ENCODE peak calls at places on chromosomes 16 and 17, in six cellular contexts. H, U, B, N, G and T are unnamed samples.

GRCh38 chr16:85461814-85462404 is 151.2 kb upstream of the GSE1 start:
- DNase-seq in B (no peak), N (no peak), H (no peak), G (no peak), U (no peak), T (peak)

GRCh38 chr17:82799591-82799990 is 40.2 kb downstream of the ZNF750 start:
- DNase-seq in U (no peak), N (peak), B (no peak), G (no peak), H (no peak), T (no peak)

GRCh38 chr16:60203525-60204124 is 1469.5 kb upstream of the GOT2 start:
- DNase-seq in B (no peak), U (no peak), H (no peak), N (no peak), G (no peak), T (no peak)

GRCh38 chr16:11621539-11621919 is 34.8 kb upstream of the LITAF start:
- DNase-seq in H (no peak), N (no peak), B (no peak), G (no peak), U (no peak), T (no peak)

GRCh38 chr17:30573603-30574175 is 96.5 kb downstream of the GOSR1 start:
- DNase-seq in N (no peak), U (no peak), B (no peak), H (no peak), G (no peak), T (no peak)

GRCh38 chr16:64144612-64145011 is 977.3 kb downstream of the CDH11 start:
- DNase-seq in B (no peak), U (no peak), N (no peak), G (no peak), H (no peak), T (no peak)

GRCh38 chr16:88453621-88454314 is 688 bp downstream of the ZFPM1 start:
- DNase-seq in H (no peak), G (no peak), B (peak), U (no peak), N (no peak), T (no peak)

GRCh38 chr17:44820631-44821196 is 9.4 kb downstream of the GJC1 start:
- DNase-seq in G (peak), N (no peak), U (no peak), H (peak), B (peak), T (no peak)

GRCh38 chr16:67161595-67162058 is 1.9 kb downstream of the FBXL8 start:
- DNase-seq in H (peak), G (no peak), U (no peak), N (peak), B (no peak), T (no peak)

GRCh38 chr16:67156146-67156844 is 3.4 kb downstream of the TRADD start:
- DNase-seq in G (no peak), U (no peak), N (no peak), B (no peak), H (no peak), T (no peak)

GRCh38 chr16:67157106-67157748 is 2.5 kb downstream of the TRADD start:
- DNase-seq in H (no peak), G (no peak), U (no peak), N (no peak), B (no peak), T (no peak)

GRCh38 chr16:67157892-67158635 is 1.6 kb downstream of the TRADD start:
- DNase-seq in H (no peak), U (no peak), N (no peak), G (no peak), B (no peak), T (no peak)

DNA sequence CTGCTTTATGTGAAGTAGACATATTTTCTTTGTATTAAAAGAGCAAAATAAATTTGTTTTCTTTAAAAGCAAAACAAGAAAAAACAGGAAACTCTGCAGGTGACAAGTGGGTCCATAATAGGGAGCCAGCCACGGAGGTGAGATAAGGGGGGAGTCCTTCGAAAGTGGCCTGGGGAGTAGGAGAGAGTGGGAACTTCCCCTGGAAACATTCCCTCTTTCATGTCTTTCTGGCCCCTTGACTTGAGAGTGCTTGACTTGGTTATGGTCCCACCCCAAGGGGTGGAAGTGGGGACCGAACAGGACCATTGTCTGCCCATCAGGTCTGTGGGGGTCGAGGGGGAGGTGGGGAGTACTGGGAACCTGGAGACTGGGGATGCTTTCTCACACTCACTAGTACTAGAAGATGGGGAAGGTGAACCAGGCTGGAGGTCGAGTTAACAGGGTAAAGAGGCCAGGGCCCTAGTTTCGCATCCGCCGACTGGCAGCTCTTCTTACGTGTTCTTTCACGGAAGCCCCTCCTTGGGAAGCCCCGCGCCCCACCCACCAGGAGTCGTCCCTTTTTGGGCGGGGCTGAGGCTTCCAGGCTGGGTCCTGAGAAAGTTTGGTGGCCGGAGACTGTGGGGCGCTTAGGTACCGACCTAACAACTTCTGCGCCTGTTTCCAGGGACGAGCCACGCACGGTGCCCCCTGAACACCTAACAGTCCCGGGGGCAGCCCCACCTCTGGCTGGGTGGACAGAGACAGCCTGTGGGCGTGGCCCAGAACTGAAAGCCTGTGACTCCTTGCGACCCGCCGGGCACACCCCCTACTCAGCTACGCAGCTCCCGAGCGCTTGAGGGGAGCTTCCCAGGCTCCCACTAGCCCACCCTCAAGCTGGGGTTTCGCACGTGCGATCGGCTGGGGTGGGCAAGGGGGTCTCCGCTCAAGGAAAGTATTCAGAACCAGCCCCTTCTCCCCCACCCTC is 790 bp downstream of the TRADD start:
- DNase-seq in N (peak), H (peak), U (no peak), G (peak), B (peak), T (no peak)
- H3K27ac ChIP-seq in N (peak), H (peak), U (peak), G (no peak), B (peak), T (peak)

GRCh38 chr17:8038954-8039610 is at the start of gene ALOX15B:
- DNase-seq in B (no peak), N (no peak), G (no peak), U (no peak), H (no peak), T (no peak)
- H3K27ac ChIP-seq in B (no peak), N (no peak), G (no peak), U (no peak), H (no peak), T (no peak)

GRCh38 chr17:66632716-66633115 is 202.2 kb upstream of the CACNG5 start:
- DNase-seq in N (no peak), B (no peak), U (no peak), G (no peak), H (peak), T (no peak)
- H3K27ac ChIP-seq in N (no peak), B (no peak), U (peak), G (no peak), H (no peak), T (no peak)

GRCh38 chr17:75576661-75577060 is 10.9 kb upstream of the MYO15B start:
- DNase-seq in H (no peak), N (no peak), B (no peak), G (peak), U (no peak), T (no peak)

GRCh38 chr17:75573994-75574393 is 13.6 kb upstream of the MYO15B start:
- DNase-seq in U (no peak), B (no peak), N (no peak), H (no peak), G (no peak), T (no peak)

GRCh38 chr17:75574404-75575093 is 13.1 kb upstream of the MYO15B start:
- DNase-seq in G (no peak), H (no peak), U (no peak), N (no peak), B (no peak), T (no peak)

GRCh38 chr17:75575728-75576127 is 11.9 kb upstream of the MYO15B start:
- DNase-seq in B (no peak), G (no peak), N (no peak), U (no peak), H (no peak), T (no peak)

DNA sequence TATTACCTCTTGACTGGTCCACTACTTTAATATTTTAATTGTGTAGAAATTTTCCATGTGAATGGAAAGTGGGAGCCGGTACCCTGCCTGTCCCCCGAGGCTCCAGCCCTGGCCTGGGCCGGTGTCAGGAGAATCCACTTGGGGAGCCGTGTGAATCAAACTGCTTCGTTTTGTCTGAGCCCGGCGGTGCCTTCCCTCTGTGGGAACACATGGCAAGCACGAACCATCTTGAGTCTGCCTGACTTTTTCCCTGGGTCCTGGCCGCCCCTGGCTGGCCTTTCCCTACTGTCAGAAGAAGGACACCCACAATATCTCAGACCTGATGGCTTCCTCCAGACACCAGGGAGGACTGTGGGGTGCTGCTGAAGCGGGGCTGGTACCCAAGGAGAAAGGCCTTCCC is 12.4 kb upstream of the MYO15B start:
- DNase-seq in G (no peak), B (no peak), U (no peak), N (no peak), H (no peak), T (no peak)
- H3K27ac ChIP-seq in G (peak), B (no peak), U (no peak), N (no peak), H (no peak), T (no peak)

GRCh38 chr16:55490301-55490700 is 11.3 kb downstream of the MMP2 start:
- DNase-seq in N (no peak), G (no peak), B (no peak), H (no peak), U (no peak), T (no peak)
- H3K27ac ChIP-seq in N (no peak), G (no peak), B (no peak), H (no peak), U (peak), T (no peak)